ENCODE peak calls at places on chromosomes 3 and 15, in ten cellular contexts. Q is cardiac septum; O is SW 1271; E is activated CD4-positive, CD25-positive, alpha-beta regulatory T cell; I is amniotic stem cell; J is foreskin fibroblast; D is cardiac muscle cell; M is foreskin keratinocyte; R is posterior cingulate gyrus; V is nephron progenitor cell. K is an unnamed sample.

GRCh38 chr15:58952751-58953150 is 19.3 kb upstream of the SLTM start:
- DNase-seq in Q (no peak), O (no peak), E (no peak), I (no peak), J (peak; percentile 67), D (peak; percentile 47), M (no peak), R (no peak), V (no peak), K (no peak)

GRCh38 chr3:176927280-176927679 is 270.0 kb downstream of the TBL1XR1 start:
- DNase-seq in Q (no peak), O (no peak), E (no peak), I (no peak), J (no peak), D (no peak), M (no peak), R (no peak), V (no peak), K (no peak)

GRCh38 chr3:108234387-108234957 is 12.2 kb upstream of the IFT57 start:
- DNase-seq in Q (no peak), O (no peak), E (no peak), I (no peak), J (no peak), D (no peak), M (no peak), R (no peak), V (no peak), K (no peak)

GRCh38 chr15:36612063-36612788 is 32.8 kb downstream of the CDIN1 start:
- DNase-seq in Q (no peak), O (no peak), E (no peak), I (peak; percentile 57), J (peak; percentile 91), D (peak; percentile 56), M (peak; percentile 98), R (no peak), V (no peak), K (no peak)

GRCh38 chr3:157123621-157124020 is 36.3 kb downstream of the CCNL1 start:
- DNase-seq in Q (no peak), O (no peak), E (no peak), I (no peak), J (peak; percentile 58), D (no peak), M (no peak), R (no peak), V (no peak), K (no peak)

GRCh38 chr3:178260887-178261286 is 275.3 kb upstream of the KCNMB2 start:
- DNase-seq in Q (no peak), O (no peak), E (no peak), I (no peak), J (no peak), D (peak; percentile 21), M (no peak), R (no peak), V (no peak), K (no peak)

GRCh38 chr3:40980467-40980866 is 218.8 kb upstream of the CTNNB1 start:
- DNase-seq in Q (no peak), O (no peak), E (no peak), I (no peak), J (no peak), D (no peak), M (no peak), R (no peak), V (no peak), K (no peak)

GRCh38 chr3:5057857-5058324 is 64.2 kb upstream of the ARL8B start:
- DNase-seq in Q (peak; percentile 85), O (peak; percentile 53), E (peak; percentile 28), I (peak; percentile 58), J (peak; percentile 85), D (peak; percentile 90), M (peak; percentile 66), R (peak; percentile 33), V (peak; percentile 49), K (peak; percentile 88)

GRCh38 chr3:188839187-188839695 is 332.5 kb upstream of the TPRG1 start:
- DNase-seq in Q (no peak), O (no peak), E (no peak), I (no peak), J (no peak), D (no peak), M (no peak), R (no peak), V (no peak), K (no peak)

GRCh38 chr3:183449391-183449790 is 21.0 kb upstream of the MCF2L2 start:
- DNase-seq in Q (no peak), O (peak; percentile 6), E (no peak), I (no peak), J (peak; percentile 67), D (peak; percentile 56), M (no peak), R (no peak), V (no peak), K (no peak)

GRCh38 chr15:82999426-82999825 is 12.0 kb downstream of the C15orf40 start:
- DNase-seq in Q (no peak), O (no peak), E (no peak), I (no peak), J (peak; percentile 41), D (no peak), M (no peak), R (no peak), V (no peak), K (no peak)

GRCh38 chr15:52803543-52804306 is 13.6 kb upstream of the ONECUT1 start:
- DNase-seq in Q (no peak), O (no peak), E (no peak), I (no peak), J (no peak), D (no peak), M (no peak), R (no peak), V (peak; percentile 43), K (no peak)

GRCh38 chr3:74546426-74546825 is 68.0 kb downstream of the CNTN3 start:
- DNase-seq in Q (no peak), O (no peak), E (no peak), I (no peak), J (peak; percentile 7), D (peak; percentile 38), M (no peak), R (no peak), V (no peak), K (no peak)

GRCh38 chr3:42902257-42902656 is 3.7 kb upstream of the ZNF662 start:
- DNase-seq in Q (no peak), O (no peak), E (no peak), I (no peak), J (no peak), D (no peak), M (no peak), R (no peak), V (no peak), K (no peak)

GRCh38 chr3:134342269-134342668 is 32.0 kb downstream of the AMOTL2 start:
- DNase-seq in Q (peak; percentile 72), O (no peak), E (no peak), I (no peak), J (no peak), D (no peak), M (no peak), R (no peak), V (no peak), K (no peak)

GRCh38 chr15:87722941-87723691 is 533.4 kb downstream of the NTRK3 start:
- DNase-seq in Q (no peak), O (no peak), E (no peak), I (no peak), J (no peak), D (no peak), M (no peak), R (no peak), V (no peak), K (no peak)

GRCh38 chr3:17195192-17195611 is 310.4 kb downstream of the PLCL2 start:
- DNase-seq in Q (no peak), O (no peak), E (no peak), I (no peak), J (peak; percentile 67), D (peak; percentile 69), M (no peak), R (peak; percentile 62), V (no peak), K (no peak)

GRCh38 chr3:196639517-196640500 is at the start of gene NRROS:
- DNase-seq in Q (peak; percentile 92), O (no peak), E (peak; percentile 44), I (peak; percentile 9), J (peak; percentile 84), D (peak; percentile 68), M (no peak), R (peak; percentile 29), V (peak; percentile 50), K (peak; percentile 83)

GRCh38 chr15:25909806-25910205 is 46.7 kb upstream of the ATP10A start:
- DNase-seq in Q (no peak), O (no peak), E (no peak), I (no peak), J (no peak), D (no peak), M (no peak), R (no peak), V (no peak), K (no peak)

GRCh38 chr3:63146154-63146553 is 132.0 kb upstream of the SYNPR start:
- DNase-seq in Q (no peak), O (no peak), E (no peak), I (no peak), J (no peak), D (no peak), M (no peak), R (no peak), V (no peak), K (no peak)

GRCh38 chr3:42698911-42699230 is 3.7 kb downstream of the HHATL start:
- DNase-seq in Q (peak; percentile 54), O (no peak), E (no peak), I (no peak), J (no peak), D (no peak), M (no peak), R (no peak), V (no peak), K (no peak)

GRCh38 chr3:193190387-193190786 is 50.6 kb upstream of the PLAAT1 start:
- DNase-seq in Q (no peak), O (no peak), E (no peak), I (no peak), J (no peak), D (peak; percentile 36), M (no peak), R (no peak), V (peak; percentile 23), K (no peak)

GRCh38 chr3:191331443-191331842 is 1.1 kb upstream of the UTS2B start:
- DNase-seq in Q (no peak), O (no peak), E (no peak), I (no peak), J (peak; percentile 52), D (peak; percentile 35), M (no peak), R (no peak), V (no peak), K (no peak)

GRCh38 chr3:114307841-114308228 is 14.0 kb downstream of the TIGIT start:
- DNase-seq in Q (no peak), O (no peak), E (no peak), I (no peak), J (no peak), D (no peak), M (no peak), R (no peak), V (no peak), K (no peak)

GRCh38 chr15:32852771-32853170 is 135.0 kb downstream of the GREM1 start:
- DNase-seq in Q (no peak), O (no peak), E (no peak), I (no peak), J (no peak), D (no peak), M (no peak), R (no peak), V (no peak), K (no peak)

GRCh38 chr3:106566277-106566676 is 697.5 kb upstream of the CBLB start:
- DNase-seq in Q (no peak), O (no peak), E (no peak), I (no peak), J (no peak), D (no peak), M (no peak), R (no peak), V (no peak), K (no peak)

GRCh38 chr15:31571676-31572075 is 245.0 kb downstream of the KLF13 start:
- DNase-seq in Q (no peak), O (no peak), E (no peak), I (no peak), J (no peak), D (peak; percentile 10), M (no peak), R (no peak), V (no peak), K (no peak)

GRCh38 chr3:111299070-111299672 is 227.6 kb downstream of the NECTIN3 start:
- DNase-seq in Q (no peak), O (no peak), E (no peak), I (no peak), J (peak; percentile 66), D (peak; percentile 30), M (peak; percentile 51), R (no peak), V (no peak), K (no peak)